ENCODE peak calls at places on chromosomes 2 and 18, in seven cellular contexts. M is CD4-positive, alpha-beta T cell; O is endothelial cell; V is SJCRH30; C is NCI-H1694 treated with DMSO at 0.1 percent for 48 hours; G is AG20443; Y is right atrium auricular region. E is an unnamed sample.

GRCh38 chr2:96393989-96394761 is 58.6 kb downstream of the NCAPH start:
- DNase-seq in O (no peak), V (no peak), M (no peak), Y (no peak), C (no peak), G (no peak), E (no peak)

GRCh38 chr2:172100080-172101007 is 2.4 kb downstream of the DLX2 start:
- DNase-seq in M (no peak), G (peak), V (no peak), C (no peak), O (no peak), Y (no peak), E (no peak)

GRCh38 chr2:216516730-216517350 is 18.2 kb downstream of the RPL37A start:
- DNase-seq in V (no peak), M (no peak), G (peak), Y (no peak), C (peak), O (no peak), E (no peak)

GRCh38 chr18:3481696-3482210 is 31.8 kb downstream of the TGIF1 start:
- DNase-seq in C (peak), M (no peak), G (peak), Y (no peak), V (peak), O (peak), E (no peak)

GRCh38 chr2:88307817-88308216 is 137.7 kb downstream of the THNSL2 start:
- DNase-seq in V (peak), Y (no peak), G (peak), O (peak), M (no peak), C (no peak), E (no peak)

GRCh38 chr2:18792226-18792629 is 202.9 kb upstream of the NT5C1B start:
- DNase-seq in C (no peak), G (peak), O (no peak), V (no peak), Y (no peak), M (no peak), E (no peak)

GRCh38 chr2:180202591-180202990 is 195.5 kb upstream of the CWC22 start:
- DNase-seq in M (no peak), C (peak), Y (no peak), V (no peak), G (peak), O (no peak), E (no peak)

GRCh38 chr18:65326831-65327230 is 424.0 kb upstream of the CDH7 start:
- DNase-seq in V (no peak), O (no peak), Y (no peak), M (no peak), C (no peak), G (no peak), E (no peak)

GRCh38 chr2:29583548-29584121 is 337.8 kb downstream of the ALK start:
- DNase-seq in Y (no peak), C (peak), G (no peak), M (no peak), V (no peak), O (no peak), E (no peak)

GRCh38 chr2:203802277-203803045 is 65.1 kb upstream of the CTLA4 start:
- DNase-seq in C (no peak), G (peak), M (peak), Y (no peak), V (no peak), O (no peak), E (peak)

E was measured in MG63.